ENCODE peak calls at places on chromosome 20, in eight cellular contexts. One of them, this sample, is unnamed.

GRCh38 chr20:48155231-48155630 is 369.9 kb upstream of the SULF2 start:
- DNase-seq in psoas muscle: no peak
- DNase-seq in lower lobe of right lung: no peak
- DNase-seq in astrocyte: no peak
- DNase-seq in pancreas: no peak
- DNase-seq in GM12878: no peak
- DNase-seq in uterus: no peak
- DNase-seq in tibial nerve: no peak
- DNase-seq in this sample: no peak

GRCh38 chr20:19885981-19886665 is 128.1 kb downstream of the RIN2 start:
- DNase-seq in GM12878: no peak
- DNase-seq in tibial nerve: no peak
- DNase-seq in astrocyte: peak
- DNase-seq in pancreas: peak
- DNase-seq in lower lobe of right lung: peak
- DNase-seq in uterus: no peak
- DNase-seq in psoas muscle: peak
- DNase-seq in this sample: no peak

GRCh38 chr20:50491926-50492634 is 18.1 kb upstream of the PTPN1 start:
- DNase-seq in pancreas: no peak
- DNase-seq in tibial nerve: no peak
- DNase-seq in astrocyte: peak
- DNase-seq in GM12878: no peak
- DNase-seq in psoas muscle: no peak
- DNase-seq in lower lobe of right lung: no peak
- DNase-seq in uterus: no peak
- DNase-seq in this sample: no peak

GRCh38 chr20:18323705-18324104 is 35.4 kb downstream of the ZNF133 start:
- DNase-seq in uterus: no peak
- DNase-seq in psoas muscle: no peak
- DNase-seq in lower lobe of right lung: no peak
- DNase-seq in astrocyte: no peak
- DNase-seq in GM12878: no peak
- DNase-seq in pancreas: no peak
- DNase-seq in tibial nerve: no peak
- DNase-seq in this sample: no peak

GRCh38 chr20:51958636-51959542 is 156.6 kb upstream of the SALL4 start:
- DNase-seq in lower lobe of right lung: no peak
- DNase-seq in psoas muscle: no peak
- DNase-seq in GM12878: no peak
- DNase-seq in astrocyte: peak
- DNase-seq in pancreas: no peak
- DNase-seq in tibial nerve: no peak
- DNase-seq in uterus: no peak
- DNase-seq in this sample: no peak

GRCh38 chr20:5073154-5074049 is 46.4 kb downstream of the PCNA start:
- DNase-seq in GM12878: no peak
- DNase-seq in pancreas: peak
- DNase-seq in tibial nerve: peak
- DNase-seq in uterus: peak
- DNase-seq in astrocyte: peak
- DNase-seq in psoas muscle: peak
- DNase-seq in lower lobe of right lung: peak
- DNase-seq in this sample: peak

GRCh38 chr20:46070215-46070910 is 19.4 kb downstream of the NCOA5 start:
- DNase-seq in psoas muscle: no peak
- DNase-seq in lower lobe of right lung: no peak
- DNase-seq in tibial nerve: no peak
- DNase-seq in astrocyte: peak
- DNase-seq in uterus: no peak
- DNase-seq in pancreas: no peak
- DNase-seq in GM12878: no peak
- DNase-seq in this sample: no peak

GRCh38 chr20:13690948-13691347 is 52.2 kb upstream of the TASP1 start:
- DNase-seq in psoas muscle: no peak
- DNase-seq in pancreas: no peak
- DNase-seq in astrocyte: no peak
- DNase-seq in tibial nerve: no peak
- DNase-seq in GM12878: no peak
- DNase-seq in lower lobe of right lung: no peak
- DNase-seq in uterus: no peak
- DNase-seq in this sample: no peak

GRCh38 chr20:1875762-1876161 is 19.4 kb upstream of the SIRPA start:
- DNase-seq in GM12878: no peak
- DNase-seq in lower lobe of right lung: no peak
- DNase-seq in tibial nerve: no peak
- DNase-seq in psoas muscle: no peak
- DNase-seq in astrocyte: no peak
- DNase-seq in uterus: no peak
- DNase-seq in pancreas: no peak
- DNase-seq in this sample: no peak

GRCh38 chr20:2236266-2236665 is 59.5 kb upstream of the TGM3 start:
- DNase-seq in GM12878: no peak
- DNase-seq in tibial nerve: no peak
- DNase-seq in pancreas: no peak
- DNase-seq in psoas muscle: no peak
- DNase-seq in astrocyte: no peak
- DNase-seq in uterus: no peak
- DNase-seq in lower lobe of right lung: no peak
- DNase-seq in this sample: no peak

GRCh38 chr20:51420111-51420510 is 122.4 kb downstream of the NFATC2 start:
- DNase-seq in GM12878: no peak
- DNase-seq in psoas muscle: no peak
- DNase-seq in astrocyte: peak
- DNase-seq in tibial nerve: no peak
- DNase-seq in lower lobe of right lung: no peak
- DNase-seq in pancreas: no peak
- DNase-seq in uterus: no peak
- DNase-seq in this sample: no peak

GRCh38 chr20:62227977-62228958 is 8.2 kb upstream of the HRH3 start:
- DNase-seq in psoas muscle: no peak
- DNase-seq in uterus: no peak
- DNase-seq in GM12878: no peak
- DNase-seq in lower lobe of right lung: no peak
- DNase-seq in pancreas: peak
- DNase-seq in astrocyte: no peak
- DNase-seq in tibial nerve: no peak
- DNase-seq in this sample: no peak

GRCh38 chr20:63735859-63736718 is at the start of gene LIME1:
- DNase-seq in tibial nerve: no peak
- DNase-seq in GM12878: no peak
- DNase-seq in psoas muscle: peak
- DNase-seq in pancreas: no peak
- DNase-seq in uterus: no peak
- DNase-seq in lower lobe of right lung: peak
- DNase-seq in astrocyte: no peak
- DNase-seq in this sample: peak

GRCh38 chr20:57092112-57092899 is 174.1 kb downstream of the BMP7 start:
- DNase-seq in psoas muscle: peak
- DNase-seq in uterus: peak
- DNase-seq in lower lobe of right lung: peak
- DNase-seq in tibial nerve: peak
- DNase-seq in GM12878: peak
- DNase-seq in pancreas: peak
- DNase-seq in astrocyte: no peak
- DNase-seq in this sample: peak

GRCh38 chr20:41848180-41848579 is 230.0 kb upstream of the CHD6 start:
- DNase-seq in pancreas: no peak
- DNase-seq in lower lobe of right lung: no peak
- DNase-seq in psoas muscle: no peak
- DNase-seq in GM12878: no peak
- DNase-seq in astrocyte: no peak
- DNase-seq in uterus: no peak
- DNase-seq in tibial nerve: no peak
- DNase-seq in this sample: no peak

GRCh38 chr20:10673831-10674683 is at the start of gene JAG1:
- DNase-seq in GM12878: peak
- DNase-seq in lower lobe of right lung: peak
- DNase-seq in uterus: peak
- DNase-seq in tibial nerve: peak
- DNase-seq in pancreas: peak
- DNase-seq in astrocyte: peak
- DNase-seq in psoas muscle: peak
- DNase-seq in this sample: peak

GRCh38 chr20:8583209-8584106 is 451.4 kb downstream of the PLCB1 start:
- DNase-seq in uterus: no peak
- DNase-seq in lower lobe of right lung: no peak
- DNase-seq in GM12878: no peak
- DNase-seq in pancreas: no peak
- DNase-seq in astrocyte: peak
- DNase-seq in tibial nerve: no peak
- DNase-seq in psoas muscle: no peak
- DNase-seq in this sample: no peak

GRCh38 chr20:33026779-33027759 is 4.4 kb upstream of the BPIFB6 start:
- DNase-seq in pancreas: no peak
- DNase-seq in astrocyte: no peak
- DNase-seq in tibial nerve: no peak
- DNase-seq in lower lobe of right lung: no peak
- DNase-seq in psoas muscle: peak
- DNase-seq in GM12878: no peak
- DNase-seq in uterus: no peak
- DNase-seq in this sample: no peak

GRCh38 chr20:46688151-46689081 is 828 bp downstream of the TP53RK start:
- DNase-seq in psoas muscle: no peak
- DNase-seq in tibial nerve: no peak
- DNase-seq in lower lobe of right lung: no peak
- DNase-seq in astrocyte: peak
- DNase-seq in uterus: no peak
- DNase-seq in pancreas: no peak
- DNase-seq in GM12878: no peak
- DNase-seq in this sample: no peak

GRCh38 chr20:58192065-58192464 is 36.4 kb downstream of the ANKRD60 start:
- DNase-seq in psoas muscle: no peak
- DNase-seq in astrocyte: no peak
- DNase-seq in lower lobe of right lung: no peak
- DNase-seq in GM12878: no peak
- DNase-seq in pancreas: no peak
- DNase-seq in uterus: no peak
- DNase-seq in tibial nerve: no peak
- DNase-seq in this sample: no peak

GRCh38 chr20:58184063-58184462 is 44.4 kb downstream of the ANKRD60 start:
- DNase-seq in psoas muscle: no peak
- DNase-seq in uterus: no peak
- DNase-seq in astrocyte: no peak
- DNase-seq in pancreas: no peak
- DNase-seq in GM12878: no peak
- DNase-seq in lower lobe of right lung: no peak
- DNase-seq in tibial nerve: no peak
- DNase-seq in this sample: no peak

GRCh38 chr20:58192567-58192966 is 35.9 kb downstream of the ANKRD60 start:
- DNase-seq in uterus: no peak
- DNase-seq in GM12878: no peak
- DNase-seq in psoas muscle: no peak
- DNase-seq in tibial nerve: no peak
- DNase-seq in astrocyte: no peak
- DNase-seq in lower lobe of right lung: no peak
- DNase-seq in pancreas: no peak
- DNase-seq in this sample: no peak

GRCh38 chr20:58184984-58185383 is 43.5 kb downstream of the ANKRD60 start:
- DNase-seq in uterus: no peak
- DNase-seq in tibial nerve: no peak
- DNase-seq in lower lobe of right lung: no peak
- DNase-seq in psoas muscle: no peak
- DNase-seq in GM12878: no peak
- DNase-seq in astrocyte: no peak
- DNase-seq in pancreas: no peak
- DNase-seq in this sample: no peak

DNA sequence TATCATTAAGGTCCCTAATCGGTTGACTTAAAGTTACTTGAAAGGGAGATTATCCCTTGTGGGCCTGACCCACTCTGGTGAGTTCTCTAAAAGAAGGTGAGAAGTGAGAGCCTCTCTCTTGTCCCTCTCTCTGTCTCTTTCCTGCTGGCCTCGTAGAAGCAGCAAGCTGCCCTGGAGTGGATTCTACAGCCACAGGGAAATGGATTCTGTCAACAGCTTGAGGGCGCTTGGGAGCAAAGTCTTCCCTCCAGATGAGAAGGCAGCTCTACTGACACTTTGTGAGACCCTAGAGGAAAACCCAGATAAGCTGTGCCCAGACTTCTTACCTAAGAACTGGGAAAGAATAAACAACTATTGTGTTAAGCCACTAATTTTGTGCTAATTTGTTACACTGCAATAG is 40.0 kb downstream of the ANKRD60 start:
- DNase-seq in astrocyte: no peak
- DNase-seq in lower lobe of right lung: no peak
- DNase-seq in pancreas: no peak
- DNase-seq in psoas muscle: no peak
- DNase-seq in GM12878: no peak
- DNase-seq in uterus: no peak
- DNase-seq in tibial nerve: no peak
- DNase-seq in this sample: no peak
- TF ChIP-seq CTCF in astrocyte: no peak
- TF ChIP-seq CTCF in lower lobe of right lung: no peak
- TF ChIP-seq CTCF in pancreas: no peak
- TF ChIP-seq CTCF in psoas muscle: no peak
- TF ChIP-seq CTCF in GM12878: no peak
- TF ChIP-seq CTCF in uterus: no peak
- TF ChIP-seq CTCF in tibial nerve: no peak
- TF ChIP-seq CTCF in this sample: no peak

GRCh38 chr20:58375796-58376195 is 13.2 kb upstream of the VAPB start:
- DNase-seq in GM12878: no peak
- DNase-seq in astrocyte: no peak
- DNase-seq in psoas muscle: no peak
- DNase-seq in tibial nerve: no peak
- DNase-seq in pancreas: no peak
- DNase-seq in lower lobe of right lung: no peak
- DNase-seq in uterus: no peak
- DNase-seq in this sample: no peak
- H3K27ac ChIP-seq in GM12878: no peak
- H3K27ac ChIP-seq in astrocyte: no peak
- H3K27ac ChIP-seq in psoas muscle: no peak
- H3K27ac ChIP-seq in tibial nerve: no peak
- H3K27ac ChIP-seq in pancreas: no peak
- H3K27ac ChIP-seq in lower lobe of right lung: no peak
- H3K27ac ChIP-seq in uterus: no peak
- H3K27ac ChIP-seq in this sample: no peak

GRCh38 chr20:12570371-12570770 is 438.4 kb upstream of the SPTLC3 start:
- DNase-seq in pancreas: no peak
- DNase-seq in astrocyte: no peak
- DNase-seq in uterus: no peak
- DNase-seq in GM12878: no peak
- DNase-seq in lower lobe of right lung: no peak
- DNase-seq in psoas muscle: no peak
- DNase-seq in tibial nerve: no peak
- DNase-seq in this sample: no peak
- TF ChIP-seq CTCF in pancreas: no peak
- TF ChIP-seq CTCF in astrocyte: peak
- TF ChIP-seq CTCF in uterus: no peak
- TF ChIP-seq CTCF in GM12878: no peak
- TF ChIP-seq CTCF in lower lobe of right lung: no peak
- TF ChIP-seq CTCF in psoas muscle: no peak
- TF ChIP-seq CTCF in tibial nerve: no peak
- TF ChIP-seq CTCF in this sample: no peak

DNA sequence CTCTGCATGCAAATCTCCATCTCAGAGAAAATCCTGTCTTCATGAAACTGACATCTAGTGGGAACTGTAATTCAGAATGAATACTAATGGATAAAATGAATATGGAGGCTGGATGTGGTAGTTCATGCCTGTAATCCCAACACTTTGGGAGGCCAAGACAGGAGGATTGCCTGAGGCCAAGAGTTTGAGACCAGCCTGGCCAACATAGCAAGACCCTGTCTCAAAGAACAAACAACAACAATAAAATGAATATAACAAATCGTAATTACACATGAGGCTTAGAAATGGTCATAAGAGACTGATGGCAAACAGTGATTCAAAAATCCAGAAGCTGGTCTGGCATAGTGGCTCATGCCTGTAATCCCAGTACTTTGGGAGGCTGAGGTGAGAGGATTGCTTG is 44.6 kb upstream of the DSN1 start:
- DNase-seq in GM12878: no peak
- DNase-seq in psoas muscle: no peak
- DNase-seq in lower lobe of right lung: no peak
- DNase-seq in pancreas: no peak
- DNase-seq in tibial nerve: no peak
- DNase-seq in uterus: no peak
- DNase-seq in astrocyte: no peak
- DNase-seq in this sample: no peak
- H3K27ac ChIP-seq in GM12878: no peak
- H3K27ac ChIP-seq in psoas muscle: no peak
- H3K27ac ChIP-seq in lower lobe of right lung: no peak
- H3K27ac ChIP-seq in pancreas: no peak
- H3K27ac ChIP-seq in tibial nerve: no peak
- H3K27ac ChIP-seq in uterus: no peak
- H3K27ac ChIP-seq in astrocyte: no peak
- H3K27ac ChIP-seq in this sample: no peak